ENCODE peak calls at places on chromosomes 11 and 22, in ten cellular contexts. R is breast epithelium, A is colonic mucosa, N is ovary, J is OCI-LY7, P is neural progenitor cell, X is PC-9, W is right lobe of liver, L is mesenchymal stem cell, H is PC-3. Q is an unnamed sample.
A peak's percentile ranks its signal among the peaks of the same experiment; 100 is the strongest.

GRCh38 chr22:19455585-19456370 is 8.3 kb upstream of the C22orf39 start:
- DNase-seq in A (no peak), H (no peak), X (no peak), P (no peak), W (no peak), J (no peak), N (no peak), R (no peak), L (peak; percentile 16), Q (no peak)

GRCh38 chr11:48675945-48676344 is 187.4 kb downstream of the OR4A47 start:
- DNase-seq in N (no peak), X (no peak), J (no peak), L (no peak), W (no peak), H (no peak), P (no peak), A (no peak), R (no peak), Q (no peak)

GRCh38 chr11:1528710-1529109 is 42.1 kb upstream of the MOB2 start:
- DNase-seq in R (no peak), W (no peak), A (no peak), N (no peak), J (no peak), P (no peak), H (no peak), L (no peak), X (no peak), Q (no peak)

GRCh38 chr22:25120093-25120561 is 79.5 kb upstream of the CRYBB3 start:
- DNase-seq in L (no peak), P (peak; percentile 72), R (peak; percentile 62), J (no peak), N (no peak), A (peak; percentile 77), H (peak; percentile 77), W (peak; percentile 55), X (peak; percentile 64), Q (peak; percentile 73)

GRCh38 chr11:134542401-134543143 is 130.5 kb upstream of the B3GAT1 start:
- DNase-seq in X (peak; percentile 75), A (peak; percentile 68), W (no peak), J (no peak), N (no peak), R (no peak), P (no peak), L (no peak), H (peak; percentile 42), Q (no peak)

GRCh38 chr22:38786631-38787030 is 7.3 kb downstream of the DNAL4 start:
- DNase-seq in P (no peak), X (no peak), L (no peak), A (no peak), H (no peak), W (no peak), R (no peak), J (no peak), N (no peak), Q (no peak)

GRCh38 chr22:19689408-19689807 is 24.9 kb upstream of the SEPTIN5 start:
- DNase-seq in J (no peak), W (no peak), N (no peak), H (no peak), R (peak; percentile 43), A (no peak), P (no peak), L (no peak), X (no peak), Q (no peak)

GRCh38 chr11:124113890-124114289 is 1.4 kb upstream of the VWA5A start:
- DNase-seq in J (no peak), N (no peak), A (peak; percentile 62), P (no peak), R (no peak), L (peak; percentile 42), X (no peak), H (no peak), W (no peak), Q (no peak)

GRCh38 chr11:71386232-71386631 is 62.0 kb downstream of the DHCR7 start:
- DNase-seq in X (no peak), L (no peak), R (no peak), J (no peak), A (no peak), H (no peak), N (no peak), W (no peak), P (no peak), Q (no peak)

GRCh38 chr11:44619931-44620725 is 54.7 kb downstream of the CD82 start:
- DNase-seq in X (no peak), H (no peak), R (peak; percentile 49), A (peak; percentile 18), N (peak; percentile 15), P (no peak), L (no peak), W (peak; percentile 16), J (no peak), Q (no peak)
- H3K36me3 ChIP-seq in X (no peaks in the 10 kb centered on the region), H (no peaks in the 10 kb centered on the region), R (peaks cover 5% of the 10 kb centered on the region), A (no peaks in the 10 kb centered on the region), N (no peaks in the 10 kb centered on the region), P (no peaks in the 10 kb centered on the region), L (peaks cover 4% of the 10 kb centered on the region), W (no peaks in the 10 kb centered on the region), J (no peaks in the 10 kb centered on the region), Q (no peaks in the 10 kb centered on the region)

GRCh38 chr11:34631737-34632104 is 10.8 kb downstream of the EHF start:
- DNase-seq in X (peak; percentile 64), J (no peak), R (peak; percentile 66), N (no peak), H (peak; percentile 60), W (peak; percentile 52), P (no peak), A (no peak), L (no peak), Q (peak; percentile 73)

GRCh38 chr11:34630544-34630943 is 9.7 kb downstream of the EHF start:
- DNase-seq in J (no peak), A (no peak), N (no peak), R (no peak), X (peak; percentile 27), H (peak; percentile 26), W (no peak), L (no peak), P (no peak), Q (peak; percentile 70)

GRCh38 chr11:34633640-34633989 is 12.7 kb downstream of the EHF start:
- DNase-seq in L (no peak), H (no peak), N (no peak), A (no peak), R (no peak), X (peak; percentile 22), W (no peak), J (no peak), P (no peak), Q (no peak)

GRCh38 chr11:34631297-34631696 is 10.4 kb downstream of the EHF start:
- DNase-seq in A (no peak), J (no peak), N (no peak), R (no peak), X (no peak), H (no peak), P (no peak), L (no peak), W (no peak), Q (no peak)

DNA sequence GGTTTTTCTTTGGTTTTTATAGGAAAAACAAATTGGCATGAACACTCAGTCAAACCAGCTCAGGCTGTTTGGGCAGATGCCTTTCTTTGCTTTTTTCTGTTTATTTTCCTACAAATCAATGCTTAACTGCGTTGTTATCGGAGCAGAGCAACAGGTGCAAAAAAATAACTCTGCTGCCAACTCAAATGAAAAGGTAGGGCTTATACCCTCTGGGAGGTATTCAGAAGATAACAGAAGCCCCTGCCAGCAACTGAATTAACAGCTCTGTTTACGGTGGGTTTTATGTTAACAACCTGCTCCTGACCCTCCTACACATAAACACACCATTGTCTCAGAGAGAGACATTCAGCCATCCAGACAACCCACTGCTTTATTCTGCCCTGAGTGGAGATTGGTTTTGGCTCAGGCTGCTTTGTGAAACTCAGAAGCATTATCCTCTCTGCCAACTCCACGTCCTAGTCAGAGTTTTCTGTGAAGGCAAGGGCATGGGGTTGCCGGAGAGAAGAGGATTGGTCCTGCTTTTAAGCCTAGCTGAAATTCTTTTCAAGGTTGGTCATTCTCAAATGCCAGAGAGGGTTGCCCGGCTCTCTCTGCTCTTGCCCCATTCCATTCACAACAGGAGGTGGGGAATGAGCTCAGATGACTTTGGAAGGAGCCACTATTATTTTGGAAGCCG is 11.3 kb downstream of the EHF start:
- DNase-seq in L (no peak), W (no peak), H (peak; percentile 74), X (peak; percentile 61), R (no peak), J (no peak), P (peak; percentile 39), A (no peak), N (no peak), Q (no peak)
- H3K27ac ChIP-seq in L (no peak overlapping the region), W (peak overlapping the region; percentile 71), H (peak overlapping the region; percentile 88), X (peak overlapping the region; percentile 91), R (peak overlapping the region; percentile 89), J (no peak overlapping the region), P (no peak overlapping the region), A (peak overlapping the region; percentile 76), N (no peak overlapping the region), Q (peak overlapping the region; percentile 52)

DNA sequence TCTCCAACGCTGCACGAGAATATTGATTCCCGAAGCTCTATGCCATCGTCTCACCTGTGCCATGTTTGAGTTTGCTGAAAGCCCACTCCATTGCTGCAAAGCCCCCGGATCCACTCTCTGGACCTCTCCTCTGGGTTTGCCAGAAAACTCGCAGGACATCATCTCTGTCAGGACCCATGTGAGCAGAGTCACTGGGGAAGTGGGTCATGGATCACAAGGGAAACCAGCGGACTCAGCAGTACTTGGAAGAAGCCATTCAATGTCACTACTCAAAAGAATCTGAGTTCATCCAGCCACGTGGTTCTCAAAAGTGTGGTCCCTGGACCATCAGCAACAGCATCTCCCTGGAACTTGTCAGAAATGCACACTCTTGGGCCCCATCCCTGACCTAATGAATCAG is 296.7 kb downstream of the MN1 start:
- DNase-seq in X (no peak), A (no peak), N (no peak), J (no peak), W (no peak), P (no peak), R (no peak), H (no peak), L (no peak), Q (peak; percentile 15)
- H3K36me3 ChIP-seq in X (no peaks in the 10 kb centered on the region), A (no peaks in the 10 kb centered on the region), N (no peaks in the 10 kb centered on the region), J (no peaks in the 10 kb centered on the region), W (no peaks in the 10 kb centered on the region), P (no peaks in the 10 kb centered on the region), R (no peaks in the 10 kb centered on the region), H (no peaks in the 10 kb centered on the region), L (no peaks in the 10 kb centered on the region), Q (no peaks in the 10 kb centered on the region)

DNA sequence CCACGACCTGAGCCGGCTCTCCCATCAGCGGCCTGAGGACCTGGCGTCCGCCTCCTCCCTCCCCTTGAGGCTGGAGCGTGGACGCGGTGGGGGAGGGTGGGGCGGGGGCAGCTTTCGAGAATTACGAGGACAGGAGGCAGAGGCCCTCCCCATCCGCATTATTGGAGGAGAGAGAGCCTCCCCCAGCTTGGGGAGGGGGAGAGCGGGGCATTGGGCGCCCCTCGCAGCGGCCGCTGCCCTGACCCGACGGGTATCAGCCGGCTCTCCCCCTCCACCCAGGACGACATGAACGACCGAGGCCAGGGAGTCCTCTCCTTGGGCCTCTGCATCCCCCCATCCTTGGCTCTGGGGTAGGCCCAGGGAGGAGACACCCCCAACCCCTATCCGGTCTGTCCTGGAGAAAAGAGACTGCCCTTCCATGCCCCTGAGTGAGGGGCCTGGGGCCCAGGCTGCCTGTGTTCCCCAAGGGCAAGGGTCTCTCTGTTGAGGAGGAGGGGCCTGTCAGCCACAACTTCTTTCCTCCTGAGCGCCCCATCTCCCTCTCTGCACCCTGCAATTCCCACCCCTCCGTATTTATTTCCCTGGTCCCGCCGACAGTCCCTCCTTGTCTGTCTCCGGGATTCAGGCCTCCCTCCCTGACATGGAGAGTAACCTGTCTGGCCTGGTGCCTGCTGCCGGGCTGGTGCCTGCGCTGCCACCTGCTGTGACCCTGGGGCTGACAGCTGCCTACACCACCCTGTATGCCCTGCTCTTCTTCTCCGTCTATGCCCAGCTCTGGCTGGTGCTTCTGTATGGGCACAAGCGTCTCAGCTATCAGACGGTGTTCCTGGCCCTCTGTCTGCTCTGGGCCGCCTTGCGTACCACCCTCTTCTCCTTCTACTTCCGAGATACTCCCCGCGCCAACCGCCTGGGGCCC is 495 bp downstream of the GPR137 start:
- DNase-seq in A (no peak), L (no peak), W (peak; percentile 74), J (peak; percentile 48), N (peak; percentile 42), H (peak; percentile 55), X (peak; percentile 59), R (no peak), P (peak; percentile 39), Q (peak; percentile 79)
- H3K27ac ChIP-seq in A (peak overlapping the region; percentile 96), L (no peak overlapping the region), W (peak overlapping the region; percentile 68), J (no peak overlapping the region), N (peak overlapping the region; percentile 83), H (no peak overlapping the region), X (no peak overlapping the region), R (peak overlapping the region; percentile 93), P (no peak overlapping the region), Q (peak overlapping the region; percentile 24)